ENCODE peak calls at places on chromosomes 5 and 9, in seven cellular contexts. X is CD8-positive, alpha-beta memory T cell; T is endodermal cell; M is CD8-positive, alpha-beta T cell; N is IMR-90; C is stomach; I is osteoblast. R is an unnamed sample. For H3K27me3, the result is how much of the 10 kb centered on the place peaks cover.

GRCh38 chr5:35785601-35786085 is 71.0 kb upstream of the IL7R start:
- DNase-seq in I (no peak), X (no peak), C (no peak), N (no peak), T (no peak), M (peak), R (no peak)

GRCh38 chr5:43273552-43273951 is 39.7 kb downstream of the HMGCS1 start:
- DNase-seq in M (no peak), T (no peak), I (no peak), X (no peak), N (no peak), C (no peak), R (no peak)

GRCh38 chr9:137116027-137116507 is 1.5 kb upstream of the DPP7 start:
- DNase-seq in X (no peak), T (no peak), I (peak), C (no peak), M (no peak), N (no peak), R (no peak)

GRCh38 chr9:129347323-129348120 is 169.5 kb upstream of the IER5L start:
- DNase-seq in T (no peak), N (peak), X (no peak), I (peak), M (no peak), C (no peak), R (no peak)

GRCh38 chr5:138705567-138705966 is 47.7 kb upstream of the CTNNA1 start:
- DNase-seq in N (no peak), T (no peak), X (no peak), C (no peak), I (no peak), M (no peak), R (no peak)

GRCh38 chr5:3835817-3836216 is 240.2 kb downstream of the IRX1 start:
- DNase-seq in T (no peak), X (no peak), I (no peak), N (no peak), C (no peak), M (no peak), R (no peak)

GRCh38 chr5:157994906-157995519 is 136.1 kb upstream of the CLINT1 start:
- DNase-seq in N (peak), M (peak), C (peak), T (peak), X (no peak), I (peak), R (peak)

GRCh38 chr9:12930906-12931305 is 156.1 kb downstream of the LURAP1L start:
- DNase-seq in C (no peak), X (no peak), T (no peak), I (no peak), N (peak), M (no peak), R (no peak)

GRCh38 chr5:142300677-142301076 is 24.1 kb downstream of the SPRY4 start:
- DNase-seq in N (no peak), X (no peak), M (no peak), T (no peak), C (no peak), I (no peak), R (no peak)

GRCh38 chr5:67842806-67843205 is 372.8 kb upstream of the PIK3R1 start:
- DNase-seq in X (no peak), I (no peak), M (no peak), N (no peak), C (no peak), T (peak), R (no peak)

GRCh38 chr5:78504726-78505431 is 143.7 kb downstream of the LHFPL2 start:
- DNase-seq in N (peak), M (no peak), T (peak), X (no peak), I (peak), C (peak), R (peak)

GRCh38 chr9:82957526-82958379 is 105.2 kb downstream of the RASEF start:
- DNase-seq in C (no peak), N (no peak), X (no peak), M (no peak), I (no peak), T (no peak), R (no peak)

GRCh38 chr9:123654647-123655637 is 275.0 kb downstream of the DENND1A start:
- DNase-seq in X (no peak), M (no peak), I (no peak), C (no peak), N (no peak), T (no peak), R (no peak)

GRCh38 chr9:129834489-129835127 is 467 bp downstream of the C9orf78 start:
- DNase-seq in N (no peak), X (peak), T (no peak), I (peak), M (peak), C (no peak), R (no peak)

GRCh38 chr5:140647042-140647341 is 438 bp downstream of the NDUFA2 start:
- DNase-seq in T (no peak), M (no peak), I (peak), X (no peak), C (no peak), N (no peak), R (no peak)

GRCh38 chr5:135739383-135739961 is 95.0 kb upstream of the SLC25A48 start:
- DNase-seq in M (no peak), I (no peak), X (no peak), N (no peak), T (no peak), C (no peak), R (no peak)

GRCh38 chr9:126569036-126569435 is 44.7 kb upstream of the LMX1B start:
- DNase-seq in M (no peak), I (peak), N (no peak), T (no peak), C (no peak), X (no peak), R (no peak)

GRCh38 chr5:49953-50544 is 41.9 kb upstream of the PLEKHG4B start:
- DNase-seq in T (no peak), C (no peak), I (no peak), X (no peak), N (no peak), M (no peak), R (no peak)
- H3K27me3 ChIP-seq in T (half or more), C (under half), I (under half), X (under half), N (under half), M (under half), R (under half)

GRCh38 chr9:117414220-117414905 is 494 bp downstream of the ASTN2 start:
- DNase-seq in X (no peak), C (peak), I (peak), T (peak), N (no peak), M (no peak), R (peak)

GRCh38 chr9:117416856-117417255 is 2.0 kb upstream of the ASTN2 start:
- DNase-seq in C (no peak), N (no peak), M (no peak), T (no peak), X (no peak), I (no peak), R (no peak)

GRCh38 chr9:117414906-117415583 is at the start of gene ASTN2:
- DNase-seq in T (peak), X (no peak), I (peak), N (no peak), M (no peak), C (no peak), R (peak)

GRCh38 chr9:117413346-117414219 is 1.3 kb downstream of the ASTN2 start:
- DNase-seq in C (no peak), T (peak), N (no peak), M (no peak), I (peak), X (no peak), R (peak)

GRCh38 chr9:117415584-117415937 is 704 bp upstream of the ASTN2 start:
- DNase-seq in M (no peak), C (no peak), N (no peak), T (peak), I (peak), X (no peak), R (no peak)
- H3K27me3 ChIP-seq in M (under half), C (half or more), N (under half), T (half or more), I (under half), X (under half), R (under half)

DNA sequence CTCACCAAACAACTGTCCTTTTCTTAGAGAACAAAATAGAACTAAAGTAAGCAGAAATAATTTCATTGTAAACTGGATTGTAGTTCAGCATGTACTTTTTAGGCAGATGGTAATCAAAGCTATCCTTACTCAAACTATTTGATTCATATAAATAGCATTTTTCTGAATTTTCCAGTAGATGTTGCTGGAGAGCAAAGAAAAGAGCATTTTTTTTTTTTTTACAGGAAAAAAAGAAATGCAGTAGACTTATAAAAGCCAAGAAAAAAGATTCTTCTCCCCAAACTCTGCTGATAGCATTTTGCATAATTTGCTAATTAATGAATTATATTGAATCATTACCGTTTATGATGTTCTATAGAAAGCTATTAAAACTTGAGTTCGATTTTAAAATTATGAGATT is 715.3 kb upstream of the WWC1 start:
- DNase-seq in I (no peak), X (no peak), T (no peak), M (no peak), C (no peak), N (no peak), R (no peak)
- H3K27me3 ChIP-seq in I (under half), X (under half), T (under half), M (under half), C (half or more), N (under half), R (half or more)

DNA sequence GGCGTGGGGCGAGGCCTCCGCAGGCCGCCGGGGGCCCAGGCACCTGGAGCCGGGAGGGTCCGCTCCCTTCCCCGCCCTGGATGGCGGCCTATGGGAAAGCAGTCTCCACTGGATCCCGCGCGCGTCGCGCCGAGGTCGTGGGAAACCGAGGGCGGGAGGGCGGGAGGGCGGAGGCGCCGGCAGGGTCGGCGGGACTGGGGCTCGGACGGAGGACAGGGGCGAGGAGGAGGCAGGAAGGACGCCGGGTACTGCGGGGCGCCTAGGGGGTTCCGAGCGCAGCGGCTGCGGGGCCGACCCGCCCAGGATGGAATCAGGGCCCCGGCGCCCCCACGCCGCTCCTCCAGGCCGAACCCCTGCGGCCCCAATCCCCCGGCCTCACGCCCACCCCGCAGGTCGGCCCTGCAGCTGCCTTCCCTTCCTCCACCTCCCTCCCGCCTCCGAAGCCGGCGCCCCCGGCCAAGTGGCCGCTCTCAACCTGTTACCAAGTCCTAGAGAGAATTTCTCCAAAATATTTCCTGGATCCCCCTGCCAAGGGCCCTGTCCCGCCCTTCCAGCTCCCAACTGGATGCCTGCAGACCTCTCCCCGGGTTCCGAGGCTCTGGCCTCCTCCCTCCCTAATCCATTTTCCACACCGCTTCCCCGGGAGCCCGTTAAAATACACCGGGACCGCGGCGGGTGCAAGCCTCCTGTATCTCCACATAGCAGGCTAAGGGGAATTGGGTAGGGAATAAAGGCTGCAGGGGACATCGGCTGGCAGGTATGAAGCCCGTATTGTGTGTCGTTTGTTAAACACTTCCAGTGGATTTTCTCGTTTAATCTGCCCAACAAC is 146.3 kb downstream of the ERCC6L2 start:
- DNase-seq in M (no peak), N (no peak), C (no peak), X (peak), T (peak), I (no peak), R (no peak)
- H3K27me3 ChIP-seq in M (under half), N (half or more), C (under half), X (under half), T (half or more), I (half or more), R (under half)

GRCh38 chr9:134739660-134739968 is 98.0 kb downstream of the COL5A1 start:
- DNase-seq in M (no peak), I (no peak), C (no peak), T (no peak), X (no peak), N (no peak), R (no peak)

GRCh38 chr9:134742822-134743221 is 101.2 kb downstream of the COL5A1 start:
- DNase-seq in X (no peak), T (peak), M (no peak), N (no peak), I (no peak), C (no peak), R (no peak)

GRCh38 chr9:134738869-134739659 is 97.5 kb downstream of the COL5A1 start:
- DNase-seq in M (peak), T (peak), C (peak), I (peak), X (no peak), N (peak), R (peak)

GRCh38 chr9:134740071-134740470 is 98.5 kb downstream of the COL5A1 start:
- DNase-seq in I (no peak), T (no peak), C (no peak), M (no peak), N (no peak), X (no peak), R (peak)

GRCh38 chr9:134741846-134742245 is 100.2 kb downstream of the COL5A1 start:
- DNase-seq in X (no peak), I (no peak), N (no peak), C (no peak), T (no peak), M (no peak), R (no peak)
- H3K27me3 ChIP-seq in X (under half), I (under half), N (under half), C (under half), T (under half), M (under half), R (under half)

DNA sequence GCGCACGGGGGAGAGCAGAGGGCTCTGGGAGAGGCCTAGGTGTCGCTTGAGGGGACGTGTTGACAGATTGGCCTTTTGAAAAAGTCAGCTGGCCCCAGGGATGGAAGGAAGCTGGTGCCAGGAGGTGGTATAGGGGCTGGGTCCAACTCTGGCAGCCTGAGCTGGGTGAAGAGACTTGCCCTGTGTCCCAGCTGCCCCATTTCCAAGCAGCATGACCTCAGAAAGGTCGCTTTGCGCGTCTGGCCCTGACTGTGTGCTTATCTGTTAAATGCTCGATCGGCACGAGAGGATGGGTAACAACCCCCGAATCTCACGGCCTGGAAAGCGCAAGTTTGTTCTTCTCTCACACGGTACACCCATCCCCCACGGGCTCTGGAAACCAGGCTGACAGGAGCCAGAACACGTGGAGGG is 31.2 kb upstream of the LAMC3 start:
- DNase-seq in N (no peak), I (peak), T (no peak), X (no peak), M (no peak), C (no peak), R (peak)
- H3K27me3 ChIP-seq in N (half or more), I (half or more), T (under half), X (half or more), M (under half), C (half or more), R (under half)

GRCh38 chr5:174785120-174785680 is 60.8 kb downstream of the MSX2 start:
- DNase-seq in I (no peak), X (no peak), M (no peak), C (no peak), T (no peak), N (no peak), R (no peak)
- H3K27me3 ChIP-seq in I (under half), X (under half), M (under half), C (under half), T (under half), N (under half), R (under half)

DNA sequence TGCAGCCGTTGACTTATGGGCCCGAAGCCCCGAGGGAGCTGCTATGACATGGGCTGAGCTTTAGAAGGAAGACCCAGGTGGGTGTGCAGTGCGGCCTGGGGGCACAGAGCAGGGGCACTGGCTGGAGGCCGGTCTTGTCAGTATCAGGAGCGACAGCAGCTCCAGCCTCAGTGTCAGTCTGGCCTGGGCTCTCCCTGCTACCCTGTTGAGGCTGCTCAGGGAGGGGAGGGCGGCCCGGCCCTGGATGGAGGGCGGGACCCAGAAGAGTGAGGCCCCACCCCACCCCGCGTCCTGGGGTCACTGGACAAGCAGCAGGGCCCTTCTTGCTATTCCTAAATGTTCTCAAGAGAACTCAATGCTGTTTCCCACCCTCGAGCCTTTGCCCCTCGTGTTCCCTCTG is 18.0 kb downstream of the GFI1B start:
- DNase-seq in N (no peak), I (no peak), M (no peak), X (no peak), C (no peak), T (peak), R (no peak)
- H3K27me3 ChIP-seq in N (half or more), I (under half), M (under half), X (under half), C (half or more), T (under half), R (under half)

DNA sequence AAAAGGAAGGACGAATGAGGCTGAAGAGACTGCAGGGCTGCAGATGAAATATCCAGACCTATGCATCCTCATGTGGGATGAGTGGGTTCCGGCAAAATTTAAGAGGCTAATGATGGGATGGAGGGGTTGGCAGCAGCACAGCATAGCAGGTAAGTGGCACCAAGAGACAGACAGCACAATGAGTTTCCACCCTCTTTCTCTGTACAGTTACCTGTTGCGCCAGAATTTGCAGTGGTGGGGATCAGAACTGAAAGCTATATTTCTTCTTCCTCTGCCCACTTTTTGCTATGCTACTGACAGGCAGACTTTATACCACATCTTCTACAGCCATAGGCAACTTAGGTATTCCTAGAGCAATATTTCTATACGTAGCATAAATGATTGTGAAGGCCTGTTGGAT is 227.0 kb downstream of the EPB41L4A start:
- DNase-seq in I (no peak), X (no peak), T (no peak), N (no peak), C (no peak), M (no peak), R (no peak)
- H3K27me3 ChIP-seq in I (under half), X (under half), T (under half), N (under half), C (under half), M (under half), R (under half)

R was measured in pancreas.